ENCODE peak calls at places on chromosomes 1 and 21, in eight cellular contexts. One of them, this sample, is unnamed.

GRCh38 chr1:89688607-89689006 is 55.7 kb downstream of the LRRC8C start:
- DNase-seq in upper lobe of right lung: no peak
- DNase-seq in fibroblast of lung: no peak
- DNase-seq in A549: no peak
- DNase-seq in IMR-90: no peak
- DNase-seq in body of pancreas: no peak
- DNase-seq in left ventricle myocardium inferior: no peak
- DNase-seq in fibroblast of pulmonary artery: no peak
- DNase-seq in this sample: no peak

GRCh38 chr1:233704125-233704881 is 90.4 kb downstream of the KCNK1 start:
- DNase-seq in upper lobe of right lung: no peak
- DNase-seq in fibroblast of lung: peak; percentile 3
- DNase-seq in A549: peak; percentile 40
- DNase-seq in IMR-90: no peak
- DNase-seq in body of pancreas: no peak
- DNase-seq in left ventricle myocardium inferior: no peak
- DNase-seq in fibroblast of pulmonary artery: peak; percentile 0
- DNase-seq in this sample: no peak

GRCh38 chr21:34887729-34888568 is 161.2 kb downstream of the RUNX1 start:
- DNase-seq in upper lobe of right lung: peak; percentile 89
- DNase-seq in fibroblast of lung: peak; percentile 94
- DNase-seq in A549: peak; percentile 72
- DNase-seq in IMR-90: peak; percentile 99
- DNase-seq in body of pancreas: peak; percentile 63
- DNase-seq in left ventricle myocardium inferior: peak; percentile 55
- DNase-seq in fibroblast of pulmonary artery: peak; percentile 94
- DNase-seq in this sample: peak; percentile 74

GRCh38 chr21:25234857-25235801 is 372.2 kb downstream of the MRPL39 start:
- DNase-seq in upper lobe of right lung: no peak
- DNase-seq in fibroblast of lung: no peak
- DNase-seq in A549: no peak
- DNase-seq in IMR-90: no peak
- DNase-seq in body of pancreas: no peak
- DNase-seq in left ventricle myocardium inferior: no peak
- DNase-seq in fibroblast of pulmonary artery: no peak
- DNase-seq in this sample: no peak

GRCh38 chr21:44370771-44371410 is 17.5 kb downstream of the TRPM2 start:
- DNase-seq in upper lobe of right lung: peak; percentile 54
- DNase-seq in fibroblast of lung: no peak
- DNase-seq in A549: no peak
- DNase-seq in IMR-90: no peak
- DNase-seq in body of pancreas: no peak
- DNase-seq in left ventricle myocardium inferior: no peak
- DNase-seq in fibroblast of pulmonary artery: no peak
- DNase-seq in this sample: no peak

GRCh38 chr1:209456878-209457277 is 126.6 kb upstream of the CAMK1G start:
- DNase-seq in upper lobe of right lung: no peak
- DNase-seq in fibroblast of lung: no peak
- DNase-seq in A549: no peak
- DNase-seq in IMR-90: no peak
- DNase-seq in body of pancreas: no peak
- DNase-seq in left ventricle myocardium inferior: no peak
- DNase-seq in fibroblast of pulmonary artery: no peak
- DNase-seq in this sample: peak; percentile 43

GRCh38 chr1:7267493-7267892 is 482.2 kb downstream of the CAMTA1 start:
- DNase-seq in upper lobe of right lung: no peak
- DNase-seq in fibroblast of lung: peak; percentile 89
- DNase-seq in A549: no peak
- DNase-seq in IMR-90: peak; percentile 95
- DNase-seq in body of pancreas: no peak
- DNase-seq in left ventricle myocardium inferior: no peak
- DNase-seq in fibroblast of pulmonary artery: peak; percentile 6
- DNase-seq in this sample: peak; percentile 76

GRCh38 chr21:27700974-27701614 is 734.2 kb upstream of the ADAMTS5 start:
- DNase-seq in upper lobe of right lung: peak; percentile 84
- DNase-seq in fibroblast of lung: peak; percentile 89
- DNase-seq in A549: peak; percentile 55
- DNase-seq in IMR-90: peak; percentile 88
- DNase-seq in body of pancreas: peak; percentile 89
- DNase-seq in left ventricle myocardium inferior: peak; percentile 83
- DNase-seq in fibroblast of pulmonary artery: peak; percentile 91
- DNase-seq in this sample: peak; percentile 53

DNA sequence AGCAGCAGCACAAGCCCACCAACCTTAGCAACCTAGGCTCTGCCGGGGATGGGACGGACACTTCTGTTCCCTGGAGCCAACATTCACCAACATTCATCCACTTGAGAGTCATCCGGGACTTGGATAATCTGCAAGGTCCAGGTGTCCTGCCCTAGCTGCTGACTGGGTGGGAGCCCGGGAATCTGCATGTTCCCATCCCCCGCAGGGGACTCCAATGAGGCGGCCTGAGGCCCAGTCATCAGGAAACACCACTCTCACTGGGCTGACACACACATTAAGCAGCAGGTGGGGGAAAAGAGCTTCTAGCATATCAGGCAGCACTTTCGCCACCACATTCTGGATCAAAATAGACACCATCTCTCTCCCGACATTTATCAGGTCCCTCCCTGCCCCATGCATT is 38.4 kb upstream of the CCSAP start:
- DNase-seq in upper lobe of right lung: no peak
- DNase-seq in fibroblast of lung: no peak
- DNase-seq in A549: no peak
- DNase-seq in IMR-90: no peak
- DNase-seq in body of pancreas: no peak
- DNase-seq in left ventricle myocardium inferior: no peak
- DNase-seq in fibroblast of pulmonary artery: no peak
- DNase-seq in this sample: no peak
- TF ChIP-seq CTCF in upper lobe of right lung: no peak
- TF ChIP-seq CTCF in fibroblast of lung: no peak
- TF ChIP-seq CTCF in A549: no peak
- TF ChIP-seq CTCF in IMR-90: no peak
- TF ChIP-seq CTCF in body of pancreas: no peak
- TF ChIP-seq CTCF in left ventricle myocardium inferior: peak; percentile 17
- TF ChIP-seq CTCF in fibroblast of pulmonary artery: no peak
- TF ChIP-seq CTCF in this sample: no peak

DNA sequence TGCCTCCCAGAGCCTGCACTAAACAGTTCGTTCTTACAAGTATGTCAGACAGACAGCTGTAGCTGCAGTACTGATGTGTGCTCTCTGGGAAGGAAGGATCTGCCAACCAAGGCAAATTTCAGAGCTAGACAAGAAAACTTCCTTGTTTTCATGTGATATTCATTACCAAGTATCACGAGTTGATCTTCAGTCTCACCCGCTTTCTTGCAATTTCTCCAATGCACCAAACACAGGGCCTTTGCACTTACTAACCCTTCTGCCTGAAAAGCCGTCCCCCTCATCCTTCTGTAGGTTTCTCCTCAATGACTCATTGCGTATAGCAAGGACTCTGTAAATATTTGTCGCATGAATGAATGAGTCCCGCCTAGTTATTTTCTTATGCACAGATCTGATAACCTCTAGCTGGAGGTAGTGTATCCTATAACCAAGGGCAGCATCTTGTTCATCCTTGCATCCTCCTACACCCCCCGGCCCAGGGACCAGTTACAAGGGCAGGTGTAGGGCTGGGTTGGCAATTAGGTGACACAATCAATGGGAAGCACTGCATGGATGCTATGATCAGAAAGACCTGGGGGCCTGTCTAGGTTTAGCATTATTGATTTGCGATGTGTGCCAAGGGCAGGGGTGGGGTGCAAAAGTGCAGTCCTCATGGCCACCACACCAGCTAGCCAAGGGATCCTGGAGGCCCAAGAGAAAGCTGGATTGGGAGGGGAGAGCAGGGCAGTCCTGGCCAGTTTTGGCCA is 51.3 kb upstream of the GPR157 start:
- DNase-seq in upper lobe of right lung: no peak
- DNase-seq in fibroblast of lung: no peak
- DNase-seq in A549: peak; percentile 59
- DNase-seq in IMR-90: peak; percentile 62
- DNase-seq in body of pancreas: no peak
- DNase-seq in left ventricle myocardium inferior: no peak
- DNase-seq in fibroblast of pulmonary artery: no peak
- DNase-seq in this sample: no peak
- H3K4me3 ChIP-seq in upper lobe of right lung: peak overlapping the region; percentile 80
- H3K4me3 ChIP-seq in fibroblast of lung: peak overlapping the region; percentile 87
- H3K4me3 ChIP-seq in A549: peak overlapping the region; percentile 68
- H3K4me3 ChIP-seq in IMR-90: peak overlapping the region; percentile 87
- H3K4me3 ChIP-seq in body of pancreas: no peak overlapping the region
- H3K4me3 ChIP-seq in left ventricle myocardium inferior: peak overlapping the region; percentile 87
- H3K4me3 ChIP-seq in fibroblast of pulmonary artery: peak overlapping the region; percentile 93
- H3K4me3 ChIP-seq in this sample: peak overlapping the region; percentile 85

GRCh38 chr21:31184462-31184861 is 146.2 kb upstream of the KRTAP19-8 start:
- DNase-seq in upper lobe of right lung: no peak
- DNase-seq in fibroblast of lung: no peak
- DNase-seq in A549: no peak
- DNase-seq in IMR-90: no peak
- DNase-seq in body of pancreas: no peak
- DNase-seq in left ventricle myocardium inferior: no peak
- DNase-seq in fibroblast of pulmonary artery: no peak
- DNase-seq in this sample: no peak
- TF ChIP-seq CTCF in upper lobe of right lung: no peak
- TF ChIP-seq CTCF in fibroblast of lung: no peak
- TF ChIP-seq CTCF in A549: no peak
- TF ChIP-seq CTCF in IMR-90: no peak
- TF ChIP-seq CTCF in body of pancreas: no peak
- TF ChIP-seq CTCF in left ventricle myocardium inferior: no peak
- TF ChIP-seq CTCF in fibroblast of pulmonary artery: no peak
- TF ChIP-seq CTCF in this sample: no peak

GRCh38 chr1:70760170-70760569 is 287.4 kb downstream of the PTGER3 start:
- DNase-seq in upper lobe of right lung: no peak
- DNase-seq in fibroblast of lung: no peak
- DNase-seq in A549: no peak
- DNase-seq in IMR-90: no peak
- DNase-seq in body of pancreas: no peak
- DNase-seq in left ventricle myocardium inferior: no peak
- DNase-seq in fibroblast of pulmonary artery: no peak
- DNase-seq in this sample: no peak
- H3K4me3 ChIP-seq in upper lobe of right lung: no peak overlapping the region
- H3K4me3 ChIP-seq in fibroblast of lung: no peak overlapping the region
- H3K4me3 ChIP-seq in A549: no peak overlapping the region
- H3K4me3 ChIP-seq in IMR-90: no peak overlapping the region
- H3K4me3 ChIP-seq in body of pancreas: no peak overlapping the region
- H3K4me3 ChIP-seq in left ventricle myocardium inferior: no peak overlapping the region
- H3K4me3 ChIP-seq in fibroblast of pulmonary artery: no peak overlapping the region
- H3K4me3 ChIP-seq in this sample: no peak overlapping the region

DNA sequence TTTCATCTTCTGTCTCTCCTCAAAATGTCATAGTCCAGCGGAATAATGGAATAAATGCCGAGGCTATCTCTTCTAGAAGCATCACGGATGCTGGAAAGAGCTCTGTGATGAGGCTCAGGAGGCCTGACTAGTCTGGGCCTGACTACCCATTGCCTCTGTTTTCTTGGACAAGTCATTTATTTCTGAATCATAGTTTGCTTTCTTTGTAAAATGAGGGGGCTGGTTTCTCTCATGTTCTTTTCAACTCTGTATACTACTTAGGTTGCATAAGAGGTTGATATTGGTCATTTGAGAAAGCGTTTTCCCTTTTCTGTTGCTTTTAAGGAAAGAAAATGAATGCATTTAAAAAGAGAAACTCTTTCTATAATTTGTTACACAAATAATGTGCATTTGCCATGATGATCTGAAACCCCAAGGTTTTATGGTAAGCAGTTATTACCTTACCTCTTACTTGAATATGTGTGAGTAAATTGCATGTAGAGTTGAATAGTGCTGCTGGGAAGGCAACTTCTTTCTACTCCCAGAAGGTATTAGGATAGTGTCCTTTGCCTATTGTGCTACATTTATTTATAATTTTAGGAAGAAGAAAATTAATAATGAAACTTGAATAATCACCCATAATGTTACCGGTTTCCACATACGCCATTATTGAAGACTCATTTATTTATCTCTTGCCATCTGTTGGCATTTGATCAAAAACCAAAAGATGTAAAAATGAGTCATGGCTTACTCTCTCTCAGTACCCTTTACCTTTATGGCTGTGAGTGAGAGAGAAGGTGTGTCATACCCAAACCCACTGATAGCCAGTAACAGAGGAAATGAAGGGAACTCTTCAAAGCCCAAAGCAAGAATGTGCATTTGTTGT is 179.1 kb downstream of the FASLG start:
- DNase-seq in upper lobe of right lung: no peak
- DNase-seq in fibroblast of lung: no peak
- DNase-seq in A549: no peak
- DNase-seq in IMR-90: peak; percentile 72
- DNase-seq in body of pancreas: no peak
- DNase-seq in left ventricle myocardium inferior: no peak
- DNase-seq in fibroblast of pulmonary artery: peak; percentile 41
- DNase-seq in this sample: no peak
- TF ChIP-seq CTCF in upper lobe of right lung: no peak
- TF ChIP-seq CTCF in fibroblast of lung: no peak
- TF ChIP-seq CTCF in A549: no peak
- TF ChIP-seq CTCF in IMR-90: no peak
- TF ChIP-seq CTCF in body of pancreas: no peak
- TF ChIP-seq CTCF in left ventricle myocardium inferior: no peak
- TF ChIP-seq CTCF in fibroblast of pulmonary artery: no peak
- TF ChIP-seq CTCF in this sample: no peak

GRCh38 chr1:54884135-54884586 is 2.8 kb downstream of the DHCR24 start:
- DNase-seq in upper lobe of right lung: no peak
- DNase-seq in fibroblast of lung: peak; percentile 84
- DNase-seq in A549: no peak
- DNase-seq in IMR-90: peak; percentile 79
- DNase-seq in body of pancreas: no peak
- DNase-seq in left ventricle myocardium inferior: no peak
- DNase-seq in fibroblast of pulmonary artery: no peak
- DNase-seq in this sample: no peak

GRCh38 chr1:54884768-54885167 is 2.2 kb downstream of the DHCR24 start:
- DNase-seq in upper lobe of right lung: no peak
- DNase-seq in fibroblast of lung: no peak
- DNase-seq in A549: no peak
- DNase-seq in IMR-90: no peak
- DNase-seq in body of pancreas: no peak
- DNase-seq in left ventricle myocardium inferior: no peak
- DNase-seq in fibroblast of pulmonary artery: no peak
- DNase-seq in this sample: no peak

GRCh38 chr1:54883349-54884102 is 3.5 kb downstream of the DHCR24 start:
- DNase-seq in upper lobe of right lung: no peak
- DNase-seq in fibroblast of lung: peak; percentile 79
- DNase-seq in A549: no peak
- DNase-seq in IMR-90: peak; percentile 29
- DNase-seq in body of pancreas: no peak
- DNase-seq in left ventricle myocardium inferior: no peak
- DNase-seq in fibroblast of pulmonary artery: peak; percentile 81
- DNase-seq in this sample: no peak

GRCh38 chr1:54885863-54886723 is 902 bp downstream of the DHCR24 start:
- DNase-seq in upper lobe of right lung: peak; percentile 82
- DNase-seq in fibroblast of lung: no peak
- DNase-seq in A549: no peak
- DNase-seq in IMR-90: no peak
- DNase-seq in body of pancreas: peak; percentile 52
- DNase-seq in left ventricle myocardium inferior: no peak
- DNase-seq in fibroblast of pulmonary artery: peak; percentile 37
- DNase-seq in this sample: peak; percentile 37

DNA sequence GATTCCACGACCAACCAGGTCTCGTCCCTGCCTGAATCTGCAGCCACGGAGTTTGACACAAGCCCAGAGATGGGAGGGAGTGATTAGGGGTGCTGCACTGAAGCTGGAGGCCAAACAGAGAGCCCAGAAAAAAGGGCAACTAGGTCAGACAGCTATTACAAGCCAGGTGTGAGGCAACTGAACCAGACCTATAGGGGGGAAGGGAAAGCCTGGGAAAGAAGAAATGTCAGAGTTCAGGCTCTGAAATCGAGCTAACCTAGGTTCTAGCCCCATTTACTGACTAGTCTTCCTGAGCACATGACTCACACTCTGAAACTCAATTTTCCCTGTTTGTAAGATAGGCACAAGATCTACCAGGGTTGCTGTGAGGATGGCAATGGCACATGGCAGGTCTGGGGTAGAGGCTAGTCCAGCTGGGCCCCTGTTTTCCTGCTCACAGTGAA is 1.7 kb downstream of the DHCR24 start:
- DNase-seq in upper lobe of right lung: no peak
- DNase-seq in fibroblast of lung: no peak
- DNase-seq in A549: no peak
- DNase-seq in IMR-90: no peak
- DNase-seq in body of pancreas: no peak
- DNase-seq in left ventricle myocardium inferior: no peak
- DNase-seq in fibroblast of pulmonary artery: no peak
- DNase-seq in this sample: no peak
- H3K4me3 ChIP-seq in upper lobe of right lung: peak overlapping the region; percentile 82
- H3K4me3 ChIP-seq in fibroblast of lung: peak overlapping the region; percentile 88
- H3K4me3 ChIP-seq in A549: peak overlapping the region; percentile 77
- H3K4me3 ChIP-seq in IMR-90: no peak overlapping the region
- H3K4me3 ChIP-seq in body of pancreas: no peak overlapping the region
- H3K4me3 ChIP-seq in left ventricle myocardium inferior: no peak overlapping the region
- H3K4me3 ChIP-seq in fibroblast of pulmonary artery: peak overlapping the region; percentile 90
- H3K4me3 ChIP-seq in this sample: peak overlapping the region; percentile 90

This sample was measured in retinal pigment epithelial cell.